ENCODE peak calls at places on chromosome 1, in six cellular contexts. A is thyroid gland, X is breast epithelium, N is uterus, W is gastrocnemius medialis, E is esophagus squamous epithelium. M is an unnamed sample.
A peak's percentile ranks its signal among the peaks of the same experiment; 100 is the strongest.

GRCh38 chr1:54532033-54532432 is 16.0 kb upstream of the ACOT11 start:
- DNase-seq in W (no peak), A (no peak), E (no peak), N (no peak), X (no peak), M (no peak)

GRCh38 chr1:56189946-56190920 is 389.1 kb downstream of the PLPP3 start:
- DNase-seq in W (no peak), N (no peak), A (no peak), E (no peak), X (no peak), M (no peak)

GRCh38 chr1:229590119-229590518 is 31.6 kb upstream of the ABCB10 start:
- DNase-seq in N (no peak), W (no peak), E (no peak), X (no peak), A (no peak), M (no peak)

GRCh38 chr1:24708938-24709337 is 36.3 kb upstream of the CLIC4 start:
- DNase-seq in X (no peak), E (no peak), A (no peak), N (no peak), W (no peak), M (no peak)

GRCh38 chr1:156344409-156344808 is 6.1 kb downstream of the TSACC start:
- DNase-seq in N (no peak), E (no peak), A (no peak), X (no peak), W (no peak), M (no peak)

GRCh38 chr1:99004270-99005141 is at the start of gene PLPPR5:
- DNase-seq in X (no peak), A (no peak), E (no peak), W (no peak), N (no peak), M (no peak)

GRCh38 chr1:103941086-103941485 is 191.4 kb downstream of the AMY1C start:
- DNase-seq in W (no peak), X (no peak), A (no peak), E (no peak), N (no peak), M (no peak)

GRCh38 chr1:235076504-235077162 is 52.0 kb downstream of the TOMM20 start:
- DNase-seq in N (no peak), W (no peak), A (no peak), X (no peak), E (no peak), M (no peak)

GRCh38 chr1:9100471-9101043 is 28.3 kb downstream of the GPR157 start:
- DNase-seq in E (no peak), N (no peak), A (no peak), W (no peak), X (no peak), M (no peak)

GRCh38 chr1:101284021-101284420 is 47.2 kb downstream of the S1PR1 start:
- DNase-seq in N (no peak), W (no peak), E (no peak), A (no peak), X (no peak), M (no peak)

GRCh38 chr1:230609208-230609607 is 33.1 kb upstream of the COG2 start:
- DNase-seq in A (no peak), X (no peak), W (no peak), N (no peak), E (no peak), M (no peak)

GRCh38 chr1:199948587-199949280 is 78.8 kb upstream of the NR5A2 start:
- DNase-seq in X (no peak), A (no peak), N (no peak), W (no peak), E (no peak), M (no peak)

GRCh38 chr1:8134546-8135235 is 108.6 kb upstream of the ERRFI1 start:
- DNase-seq in E (no peak), N (no peak), A (no peak), W (no peak), X (no peak), M (no peak)

GRCh38 chr1:67850151-67850551 is 16.9 kb upstream of the GNG12 start:
- DNase-seq in W (no peak), A (no peak), E (no peak), N (no peak), X (no peak), M (no peak)

GRCh38 chr1:218460367-218460766 is 115.2 kb downstream of the TGFB2 start:
- DNase-seq in X (peak; percentile 81), A (no peak), E (no peak), N (peak; percentile 61), W (no peak), M (no peak)

GRCh38 chr1:213111502-213111901 is 60.5 kb downstream of the RPS6KC1 start:
- DNase-seq in A (no peak), W (no peak), N (no peak), X (no peak), E (no peak), M (no peak)

GRCh38 chr1:8671313-8671917 is 146.0 kb downstream of the RERE start:
- DNase-seq in W (peak; percentile 34), N (peak; percentile 29), E (no peak), A (peak; percentile 32), X (no peak), M (no peak)

GRCh38 chr1:24386241-24386640 is 27.3 kb downstream of the STPG1 start:
- DNase-seq in E (no peak), A (peak; percentile 74), N (no peak), X (peak; percentile 17), W (no peak), M (peak; percentile 76)

GRCh38 chr1:15748264-15748663 is 6.0 kb downstream of the TMEM82 start:
- DNase-seq in E (no peak), A (no peak), W (no peak), N (no peak), X (no peak), M (no peak)

GRCh38 chr1:215749423-215749822 is 182.3 kb downstream of the KCTD3 start:
- DNase-seq in N (no peak), X (no peak), E (no peak), W (no peak), A (no peak), M (no peak)

GRCh38 chr1:85200367-85200869 is 398 bp downstream of the SYDE2 start:
- DNase-seq in X (peak; percentile 28), N (no peak), A (peak; percentile 41), E (no peak), W (peak; percentile 17), M (peak; percentile 90)

GRCh38 chr1:19033926-19034680 is 77.6 kb upstream of the IFFO2 start:
- DNase-seq in A (no peak), X (peak; percentile 93), W (no peak), N (peak; percentile 55), E (no peak), M (peak; percentile 71)

DNA sequence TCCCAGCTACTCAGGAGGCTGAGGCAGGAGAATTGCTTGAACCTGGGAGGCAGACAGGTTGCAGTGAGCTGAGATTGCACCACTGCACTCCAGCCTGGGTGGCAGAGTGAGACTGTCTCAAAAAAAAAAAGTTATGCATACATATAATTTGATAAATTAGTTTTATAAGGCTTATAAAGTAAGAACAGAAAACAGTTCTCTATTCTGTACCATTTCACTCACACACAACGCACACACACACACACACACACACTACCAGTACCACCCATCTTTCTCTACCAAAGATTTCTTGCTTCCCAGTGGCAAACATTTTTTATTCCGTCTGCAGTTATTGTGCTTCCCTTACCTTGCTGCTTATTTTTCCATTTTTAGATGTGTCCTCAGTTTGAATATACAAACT is 46.4 kb upstream of the FASLG start:
- DNase-seq in E (no peak), W (no peak), N (no peak), A (no peak), X (no peak), M (no peak)
- TF ChIP-seq POLR2A in E (no peak), W (no peak), N (no peak), A (no peak), X (no peak), M (no peak)

GRCh38 chr1:66686406-66686805 is 65.9 kb upstream of the DYNLT5 start:
- DNase-seq in E (no peak), N (no peak), W (no peak), A (no peak), X (no peak), M (no peak)
- TF ChIP-seq CTCF in E (no peak), N (no peak), W (no peak), A (no peak), X (no peak), M (no peak)

DNA sequence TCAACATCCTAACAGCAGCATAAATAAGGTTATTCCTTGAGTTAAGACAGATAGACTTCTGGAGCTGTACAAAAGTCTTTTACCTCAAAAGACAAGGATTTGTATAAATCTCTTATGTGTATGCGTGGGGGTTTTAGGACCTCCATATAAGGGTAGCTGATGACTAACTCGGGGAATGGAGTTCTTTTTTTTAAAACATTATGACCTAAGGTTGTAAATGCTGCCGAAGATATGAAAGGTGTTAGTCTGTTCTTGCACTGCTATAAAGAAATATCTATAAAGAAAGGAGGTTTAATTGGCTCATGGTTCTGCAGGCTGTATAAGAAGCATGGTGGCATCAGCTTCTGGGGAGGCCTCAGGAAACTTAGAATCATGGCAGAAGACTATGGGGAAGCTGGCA is 90.4 kb downstream of the EPB41 start:
- DNase-seq in W (no peak), E (no peak), A (no peak), N (no peak), X (no peak), M (no peak)
- H3K4me3 ChIP-seq in W (no peak overlapping the region), E (no peak overlapping the region), A (no peak overlapping the region), N (no peak overlapping the region), X (no peak overlapping the region), M (no peak overlapping the region)

DNA sequence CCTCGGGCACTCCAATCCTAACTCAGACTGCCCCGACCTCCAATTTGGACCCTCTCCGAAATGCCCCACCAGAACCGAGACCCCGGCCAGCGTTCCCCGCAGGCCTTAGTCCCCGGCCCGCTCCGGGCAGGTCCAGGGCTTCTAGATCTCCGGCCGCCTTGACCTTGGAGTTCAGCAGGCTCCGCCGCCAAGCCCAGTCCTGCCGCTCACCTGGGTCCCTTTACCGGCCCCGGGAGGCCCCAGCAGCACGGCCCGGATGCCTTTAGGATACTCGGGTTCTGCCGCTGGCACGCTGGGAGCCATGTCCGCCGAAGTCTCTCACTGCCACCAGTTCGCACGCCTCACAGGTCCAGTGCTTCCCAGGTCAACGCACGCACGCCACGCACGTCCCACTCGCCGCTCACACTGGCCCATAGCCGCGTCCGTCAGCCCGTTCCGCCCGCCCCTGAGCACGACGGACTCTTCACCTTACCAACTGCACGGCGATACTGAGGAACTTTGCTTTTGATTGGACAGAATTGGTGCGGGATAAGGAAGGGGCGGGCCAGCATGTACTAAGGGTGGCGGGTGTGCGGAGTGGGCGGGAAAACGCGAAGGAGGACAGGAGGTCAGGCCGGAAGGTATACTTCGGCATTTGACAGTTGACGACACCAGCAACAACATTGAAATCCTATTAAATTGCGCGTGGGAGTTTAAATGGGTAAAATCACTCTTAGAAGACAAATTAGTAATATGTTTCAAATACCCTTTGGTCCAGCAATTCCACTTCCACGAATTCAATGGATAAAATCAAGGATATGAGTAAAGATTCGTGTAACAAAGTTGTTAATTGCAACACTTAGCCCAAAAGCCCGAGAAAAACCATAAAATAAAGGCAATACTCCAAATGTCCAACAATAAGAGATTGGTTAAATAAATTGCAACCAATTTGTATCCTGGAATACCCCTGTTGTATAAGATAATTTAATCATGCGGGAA is at the start of gene AK2:
- DNase-seq in N (peak; percentile 95), E (peak; percentile 76), X (peak; percentile 95), A (peak; percentile 97), W (peak; percentile 98), M (peak; percentile 99)
- TF ChIP-seq POLR2A in N (peak; percentile 56), E (no peak), X (peak; percentile 71), A (peak; percentile 86), W (peak; percentile 92), M (no peak)

GRCh38 chr1:160196143-160196542 is 5.8 kb downstream of the CASQ1 start:
- DNase-seq in E (no peak), A (no peak), N (no peak), X (no peak), W (no peak), M (no peak)
- TF ChIP-seq CTCF in E (no peak), A (no peak), N (no peak), X (no peak), W (no peak), M (no peak)

GRCh38 chr1:2175055-2175414 is 19.5 kb downstream of the FAAP20 start:
- DNase-seq in W (no peak), E (no peak), N (no peak), X (no peak), A (no peak), M (no peak)
- H3K4me3 ChIP-seq in W (peak overlapping the region; percentile 59), E (peak overlapping the region; percentile 40), N (peak overlapping the region; percentile 28), X (peak overlapping the region; percentile 63), A (no peak overlapping the region), M (no peak overlapping the region)